ENCODE peak calls at places on chromosome 5, in ten cellular contexts. One of them, this sample, is unnamed.

GRCh38 chr5:154514331-154514730 is 36.3 kb upstream of the HAND1 start:
- DNase-seq in GM12891: no peak
- DNase-seq in IMR-90: no peak
- DNase-seq in A549: no peak
- DNase-seq in transverse colon: no peak
- DNase-seq in uterus: no peak
- DNase-seq in suprapubic skin: no peak
- DNase-seq in body of pancreas: no peak
- DNase-seq in adrenal gland: no peak
- DNase-seq in lower leg skin: no peak
- DNase-seq in this sample: no peak

GRCh38 chr5:79795764-79796398 is 106.2 kb downstream of the CMYA5 start:
- DNase-seq in GM12891: no peak
- DNase-seq in IMR-90: no peak
- DNase-seq in A549: no peak
- DNase-seq in transverse colon: no peak
- DNase-seq in uterus: peak; percentile 28
- DNase-seq in suprapubic skin: no peak
- DNase-seq in body of pancreas: peak; percentile 18
- DNase-seq in adrenal gland: peak; percentile 7
- DNase-seq in lower leg skin: no peak
- DNase-seq in this sample: peak; percentile 78

GRCh38 chr5:146076028-146076427 is 29.3 kb downstream of the PLAC8L1 start:
- DNase-seq in GM12891: no peak
- DNase-seq in IMR-90: no peak
- DNase-seq in A549: peak; percentile 5
- DNase-seq in transverse colon: peak; percentile 49
- DNase-seq in uterus: no peak
- DNase-seq in suprapubic skin: no peak
- DNase-seq in body of pancreas: peak; percentile 7
- DNase-seq in adrenal gland: no peak
- DNase-seq in lower leg skin: no peak
- DNase-seq in this sample: no peak

GRCh38 chr5:91121347-91121993 is 261.6 kb downstream of the ARRDC3 start:
- DNase-seq in GM12891: no peak
- DNase-seq in IMR-90: no peak
- DNase-seq in A549: no peak
- DNase-seq in transverse colon: no peak
- DNase-seq in uterus: no peak
- DNase-seq in suprapubic skin: no peak
- DNase-seq in body of pancreas: no peak
- DNase-seq in adrenal gland: no peak
- DNase-seq in lower leg skin: no peak
- DNase-seq in this sample: no peak

GRCh38 chr5:43312076-43312620 is 1.1 kb downstream of the HMGCS1 start:
- DNase-seq in GM12891: no peak
- DNase-seq in IMR-90: no peak
- DNase-seq in A549: no peak
- DNase-seq in transverse colon: no peak
- DNase-seq in uterus: no peak
- DNase-seq in suprapubic skin: no peak
- DNase-seq in body of pancreas: no peak
- DNase-seq in adrenal gland: no peak
- DNase-seq in lower leg skin: no peak
- DNase-seq in this sample: peak; percentile 22

GRCh38 chr5:135694016-135694415 is 115.2 kb upstream of the CXCL14 start:
- DNase-seq in GM12891: no peak
- DNase-seq in IMR-90: no peak
- DNase-seq in A549: no peak
- DNase-seq in transverse colon: no peak
- DNase-seq in uterus: no peak
- DNase-seq in suprapubic skin: no peak
- DNase-seq in body of pancreas: no peak
- DNase-seq in adrenal gland: no peak
- DNase-seq in lower leg skin: peak; percentile 18
- DNase-seq in this sample: no peak

GRCh38 chr5:139974661-139975060 is 68.4 kb downstream of the NRG2 start:
- DNase-seq in GM12891: no peak
- DNase-seq in IMR-90: no peak
- DNase-seq in A549: no peak
- DNase-seq in transverse colon: no peak
- DNase-seq in uterus: no peak
- DNase-seq in suprapubic skin: no peak
- DNase-seq in body of pancreas: no peak
- DNase-seq in adrenal gland: no peak
- DNase-seq in lower leg skin: no peak
- DNase-seq in this sample: no peak

GRCh38 chr5:40877371-40877988 is 31.8 kb upstream of the C7 start:
- DNase-seq in GM12891: no peak
- DNase-seq in IMR-90: no peak
- DNase-seq in A549: no peak
- DNase-seq in transverse colon: no peak
- DNase-seq in uterus: no peak
- DNase-seq in suprapubic skin: no peak
- DNase-seq in body of pancreas: no peak
- DNase-seq in adrenal gland: no peak
- DNase-seq in lower leg skin: no peak
- DNase-seq in this sample: no peak

GRCh38 chr5:179906795-179907569 is 715 bp downstream of the TBC1D9B start:
- DNase-seq in GM12891: no peak
- DNase-seq in IMR-90: peak; percentile 7
- DNase-seq in A549: no peak
- DNase-seq in transverse colon: peak; percentile 46
- DNase-seq in uterus: peak; percentile 33
- DNase-seq in suprapubic skin: no peak
- DNase-seq in body of pancreas: peak; percentile 52
- DNase-seq in adrenal gland: peak; percentile 57
- DNase-seq in lower leg skin: no peak
- DNase-seq in this sample: peak; percentile 41

GRCh38 chr5:132566657-132567056 is 9.9 kb downstream of the RAD50 start:
- DNase-seq in GM12891: no peak
- DNase-seq in IMR-90: no peak
- DNase-seq in A549: no peak
- DNase-seq in transverse colon: no peak
- DNase-seq in uterus: no peak
- DNase-seq in suprapubic skin: no peak
- DNase-seq in body of pancreas: no peak
- DNase-seq in adrenal gland: no peak
- DNase-seq in lower leg skin: no peak
- DNase-seq in this sample: no peak

GRCh38 chr5:143197260-143197656 is 206.2 kb downstream of the NR3C1 start:
- DNase-seq in GM12891: no peak
- DNase-seq in IMR-90: peak; percentile 28
- DNase-seq in A549: no peak
- DNase-seq in transverse colon: no peak
- DNase-seq in uterus: no peak
- DNase-seq in suprapubic skin: no peak
- DNase-seq in body of pancreas: no peak
- DNase-seq in adrenal gland: no peak
- DNase-seq in lower leg skin: no peak
- DNase-seq in this sample: no peak

GRCh38 chr5:14449052-14449661 is 132.4 kb upstream of the OTULINL start:
- DNase-seq in GM12891: no peak
- DNase-seq in IMR-90: peak; percentile 86
- DNase-seq in A549: no peak
- DNase-seq in transverse colon: peak; percentile 41
- DNase-seq in uterus: peak; percentile 55
- DNase-seq in suprapubic skin: no peak
- DNase-seq in body of pancreas: no peak
- DNase-seq in adrenal gland: peak; percentile 41
- DNase-seq in lower leg skin: no peak
- DNase-seq in this sample: no peak

GRCh38 chr5:146816775-146817387 is 61.7 kb downstream of the PPP2R2B start:
- DNase-seq in GM12891: no peak
- DNase-seq in IMR-90: no peak
- DNase-seq in A549: no peak
- DNase-seq in transverse colon: no peak
- DNase-seq in uterus: no peak
- DNase-seq in suprapubic skin: no peak
- DNase-seq in body of pancreas: no peak
- DNase-seq in adrenal gland: no peak
- DNase-seq in lower leg skin: no peak
- DNase-seq in this sample: no peak

GRCh38 chr5:132289097-132289496 is 5.1 kb upstream of the SLC22A4 start:
- DNase-seq in GM12891: no peak
- DNase-seq in IMR-90: no peak
- DNase-seq in A549: no peak
- DNase-seq in transverse colon: no peak
- DNase-seq in uterus: no peak
- DNase-seq in suprapubic skin: no peak
- DNase-seq in body of pancreas: peak; percentile 0
- DNase-seq in adrenal gland: no peak
- DNase-seq in lower leg skin: no peak
- DNase-seq in this sample: no peak

DNA sequence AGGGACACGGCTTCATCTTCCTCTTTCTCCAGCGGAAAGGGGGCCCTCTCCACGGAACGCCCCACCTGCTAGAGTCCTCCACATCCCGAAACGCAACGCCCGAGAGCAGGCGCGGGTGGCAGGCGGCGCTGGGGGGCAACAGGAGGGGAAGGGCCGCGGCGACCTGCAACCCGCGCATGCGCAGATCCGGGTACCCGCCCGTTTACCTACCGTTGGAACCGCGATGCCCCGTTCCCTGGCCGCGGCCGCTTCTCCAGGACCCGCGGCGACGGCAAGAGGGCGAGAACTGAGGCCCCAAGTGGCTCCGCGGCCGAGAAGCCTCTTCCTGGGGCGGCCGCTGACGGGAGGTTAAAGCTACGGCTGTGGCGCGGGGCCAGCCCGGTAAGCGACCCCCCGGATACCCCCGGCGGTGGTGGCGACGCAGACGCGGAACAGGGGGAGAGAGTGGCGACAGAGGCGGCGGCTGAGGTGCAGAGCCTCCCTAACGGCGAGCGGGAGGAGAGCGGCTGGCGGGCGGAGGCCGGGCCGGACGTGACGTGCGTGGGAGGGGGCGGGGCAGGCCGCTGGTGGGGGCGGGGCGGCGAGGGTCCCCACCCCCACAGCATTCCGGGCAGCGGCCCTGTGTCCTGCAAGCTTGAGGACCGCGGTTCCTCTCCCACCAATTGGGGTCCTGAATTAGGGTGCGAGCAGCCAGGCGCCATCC is at the start of gene FAM13B:
- DNase-seq in GM12891: peak; percentile 63
- DNase-seq in IMR-90: peak; percentile 48
- DNase-seq in A549: peak; percentile 85
- DNase-seq in transverse colon: peak; percentile 82
- DNase-seq in uterus: peak; percentile 79
- DNase-seq in suprapubic skin: peak; percentile 84
- DNase-seq in body of pancreas: peak; percentile 76
- DNase-seq in adrenal gland: peak; percentile 80
- DNase-seq in lower leg skin: peak; percentile 60
- DNase-seq in this sample: peak; percentile 88
- TF ChIP-seq POLR2A in GM12891: peak; percentile 56
- TF ChIP-seq POLR2A in IMR-90: peak; percentile 88
- TF ChIP-seq POLR2A in A549: peak; percentile 77
- TF ChIP-seq POLR2A in transverse colon: peak; percentile 83
- TF ChIP-seq POLR2A in uterus: peak; percentile 81
- TF ChIP-seq POLR2A in suprapubic skin: peak; percentile 36
- TF ChIP-seq POLR2A in body of pancreas: peak; percentile 94
- TF ChIP-seq POLR2A in adrenal gland: peak; percentile 77
- TF ChIP-seq POLR2A in lower leg skin: no peak
- TF ChIP-seq POLR2A in this sample: peak; percentile 75

GRCh38 chr5:159262859-159263568 is at the start of gene UBLCP1:
- DNase-seq in GM12891: peak; percentile 79
- DNase-seq in IMR-90: peak; percentile 73
- DNase-seq in A549: peak; percentile 87
- DNase-seq in transverse colon: peak; percentile 85
- DNase-seq in uterus: peak; percentile 78
- DNase-seq in suprapubic skin: peak; percentile 89
- DNase-seq in body of pancreas: peak; percentile 82
- DNase-seq in adrenal gland: peak; percentile 77
- DNase-seq in lower leg skin: peak; percentile 69
- DNase-seq in this sample: peak; percentile 89
- TF ChIP-seq POLR2A in GM12891: peak; percentile 89
- TF ChIP-seq POLR2A in IMR-90: peak; percentile 68
- TF ChIP-seq POLR2A in A549: peak; percentile 61
- TF ChIP-seq POLR2A in transverse colon: peak; percentile 44
- TF ChIP-seq POLR2A in uterus: peak; percentile 50
- TF ChIP-seq POLR2A in suprapubic skin: peak; percentile 45
- TF ChIP-seq POLR2A in body of pancreas: peak; percentile 66
- TF ChIP-seq POLR2A in adrenal gland: peak; percentile 44
- TF ChIP-seq POLR2A in lower leg skin: no peak
- TF ChIP-seq POLR2A in this sample: peak; percentile 92

GRCh38 chr5:55175781-55176175 is 2.8 kb upstream of the CDC20B start:
- DNase-seq in GM12891: no peak
- DNase-seq in IMR-90: no peak
- DNase-seq in A549: no peak
- DNase-seq in transverse colon: no peak
- DNase-seq in uterus: no peak
- DNase-seq in suprapubic skin: no peak
- DNase-seq in body of pancreas: no peak
- DNase-seq in adrenal gland: no peak
- DNase-seq in lower leg skin: no peak
- DNase-seq in this sample: no peak

GRCh38 chr5:55173696-55174101 is 722 bp upstream of the CDC20B start:
- DNase-seq in GM12891: no peak
- DNase-seq in IMR-90: no peak
- DNase-seq in A549: no peak
- DNase-seq in transverse colon: no peak
- DNase-seq in uterus: no peak
- DNase-seq in suprapubic skin: no peak
- DNase-seq in body of pancreas: no peak
- DNase-seq in adrenal gland: no peak
- DNase-seq in lower leg skin: no peak
- DNase-seq in this sample: no peak

GRCh38 chr5:55171471-55171870 is 1.5 kb downstream of the CDC20B start:
- DNase-seq in GM12891: no peak
- DNase-seq in IMR-90: no peak
- DNase-seq in A549: no peak
- DNase-seq in transverse colon: no peak
- DNase-seq in uterus: no peak
- DNase-seq in suprapubic skin: no peak
- DNase-seq in body of pancreas: no peak
- DNase-seq in adrenal gland: no peak
- DNase-seq in lower leg skin: no peak
- DNase-seq in this sample: no peak

GRCh38 chr5:55172051-55172899 is 702 bp downstream of the CDC20B start:
- DNase-seq in GM12891: peak; percentile 47
- DNase-seq in IMR-90: peak; percentile 78
- DNase-seq in A549: peak; percentile 87
- DNase-seq in transverse colon: peak; percentile 50
- DNase-seq in uterus: peak; percentile 25
- DNase-seq in suprapubic skin: no peak
- DNase-seq in body of pancreas: peak; percentile 67
- DNase-seq in adrenal gland: peak; percentile 59
- DNase-seq in lower leg skin: peak; percentile 41
- DNase-seq in this sample: peak; percentile 89

GRCh38 chr5:55172937-55173695 is at the start of gene CDC20B:
- DNase-seq in GM12891: peak; percentile 81
- DNase-seq in IMR-90: peak; percentile 63
- DNase-seq in A549: peak; percentile 68
- DNase-seq in transverse colon: peak; percentile 81
- DNase-seq in uterus: peak; percentile 68
- DNase-seq in suprapubic skin: peak; percentile 68
- DNase-seq in body of pancreas: peak; percentile 74
- DNase-seq in adrenal gland: peak; percentile 62
- DNase-seq in lower leg skin: peak; percentile 23
- DNase-seq in this sample: peak; percentile 78
- TF ChIP-seq POLR2A in GM12891: no peak
- TF ChIP-seq POLR2A in IMR-90: no peak
- TF ChIP-seq POLR2A in A549: peak; percentile 60
- TF ChIP-seq POLR2A in transverse colon: no peak
- TF ChIP-seq POLR2A in uterus: no peak
- TF ChIP-seq POLR2A in suprapubic skin: no peak
- TF ChIP-seq POLR2A in body of pancreas: peak; percentile 72
- TF ChIP-seq POLR2A in adrenal gland: no peak
- TF ChIP-seq POLR2A in lower leg skin: no peak
- TF ChIP-seq POLR2A in this sample: no peak

GRCh38 chr5:138491669-138492551 is 26.6 kb downstream of the EGR1 start:
- DNase-seq in GM12891: peak; percentile 96
- DNase-seq in IMR-90: peak; percentile 91
- DNase-seq in A549: peak; percentile 69
- DNase-seq in transverse colon: peak; percentile 89
- DNase-seq in uterus: peak; percentile 93
- DNase-seq in suprapubic skin: peak; percentile 93
- DNase-seq in body of pancreas: peak; percentile 94
- DNase-seq in adrenal gland: peak; percentile 94
- DNase-seq in lower leg skin: peak; percentile 87
- DNase-seq in this sample: peak; percentile 92
- TF ChIP-seq POLR2A in GM12891: no peak
- TF ChIP-seq POLR2A in IMR-90: peak; percentile 75
- TF ChIP-seq POLR2A in A549: no peak
- TF ChIP-seq POLR2A in transverse colon: no peak
- TF ChIP-seq POLR2A in uterus: peak; percentile 56
- TF ChIP-seq POLR2A in suprapubic skin: no peak
- TF ChIP-seq POLR2A in body of pancreas: peak; percentile 31
- TF ChIP-seq POLR2A in adrenal gland: peak; percentile 53
- TF ChIP-seq POLR2A in lower leg skin: no peak
- TF ChIP-seq POLR2A in this sample: peak; percentile 40